ENCODE peak calls at places on chromosomes 12 and 14, in four cellular contexts. A, H, M and P are unnamed samples. For H3K27me3, the result is how much of the 10 kb centered on the place peaks cover.

GRCh38 chr12:53115891-53116675 is 12.8 kb downstream of the SOAT2 start:
- DNase-seq in A (no peak), H (no peak), M (no peak), P (no peak)

GRCh38 chr12:9027156-9027555 is 37.8 kb downstream of the KLRG1 start:
- DNase-seq in A (no peak), H (no peak), M (no peak), P (no peak)

GRCh38 chr14:94768521-94769412 is 1.1 kb downstream of the GSC start:
- DNase-seq in A (peak), H (no peak), M (peak), P (no peak)

GRCh38 chr14:32762886-32763285 is 175.8 kb upstream of the NPAS3 start:
- DNase-seq in A (no peak), H (no peak), M (no peak), P (no peak)

GRCh38 chr14:90698379-90698869 is 117.8 kb downstream of the TTC7B start:
- DNase-seq in A (no peak), H (no peak), M (no peak), P (peak)

GRCh38 chr12:49970658-49971057 is 2.1 kb upstream of the AQP6 start:
- DNase-seq in A (no peak), H (no peak), M (no peak), P (peak)

GRCh38 chr14:39203659-39204606 is 28.9 kb downstream of the PNN start:
- DNase-seq in A (no peak), H (no peak), M (no peak), P (no peak)

GRCh38 chr12:107243316-107243715 is 150.0 kb upstream of the CRY1 start:
- DNase-seq in A (no peak), H (no peak), M (no peak), P (no peak)

GRCh38 chr14:36996133-36996856 is 176.1 kb downstream of the SLC25A21 start:
- DNase-seq in A (no peak), H (no peak), M (no peak), P (peak)

GRCh38 chr12:132362966-132363660 is 33.7 kb upstream of the GALNT9 start:
- DNase-seq in A (no peak), H (no peak), M (no peak), P (peak)
- H3K4me3 ChIP-seq in A (no peak), H (no peak), M (no peak), P (no peak)

GRCh38 chr12:110088936-110089335 is 35.2 kb upstream of the IFT81 start:
- DNase-seq in A (no peak), H (no peak), M (no peak), P (no peak)
- H3K27ac ChIP-seq in A (no peak), H (no peak), M (no peak), P (no peak)

GRCh38 chr12:132397152-132397933 is 68.0 kb upstream of the GALNT9 start:
- DNase-seq in A (no peak), H (no peak), M (no peak), P (no peak)
- H3K27me3 ChIP-seq in A (under half), H (under half), M (under half), P (under half)

DNA sequence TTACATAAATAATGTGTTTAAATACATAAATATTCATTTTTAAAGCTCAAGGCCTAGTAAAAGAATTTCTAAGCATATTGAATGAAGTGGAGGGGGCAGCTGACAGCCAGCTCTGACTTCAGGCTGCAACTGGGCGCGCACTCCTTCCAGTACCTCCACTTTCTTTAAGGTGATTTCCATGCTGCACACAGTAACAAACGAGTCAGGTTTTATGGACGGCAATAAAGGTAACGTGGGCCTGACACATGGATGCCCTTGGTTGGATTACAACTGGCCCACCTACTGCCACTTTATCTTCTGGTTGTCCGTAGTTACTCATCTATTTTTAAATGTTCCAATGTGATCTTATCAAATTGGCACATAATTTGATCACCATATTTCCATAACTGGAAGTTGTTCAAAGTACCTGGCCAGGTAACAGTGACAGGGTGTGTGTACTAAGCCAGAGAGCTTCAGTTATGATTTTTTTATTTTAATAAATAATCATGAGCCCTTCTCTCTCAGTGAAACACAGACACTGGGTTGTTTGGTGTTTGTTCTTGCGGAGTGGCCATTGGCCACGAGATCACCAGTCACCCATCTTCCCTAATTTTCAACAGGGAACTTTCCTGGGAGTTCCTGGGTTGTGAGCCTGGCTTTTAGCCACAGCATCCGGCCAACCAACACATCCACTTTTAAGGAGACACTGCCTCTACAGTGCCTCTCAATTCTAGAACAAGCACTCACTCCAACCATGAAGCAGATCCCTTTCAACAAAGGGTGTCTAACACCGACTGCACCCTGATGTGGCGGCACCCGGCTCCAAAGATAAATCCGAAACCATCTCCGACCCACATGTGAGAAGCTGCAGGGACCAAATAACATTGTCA is 50.2 kb downstream of the FOXN3 start:
- DNase-seq in A (no peak), H (no peak), M (peak), P (no peak)
- H3K4me3 ChIP-seq in A (no peak), H (no peak), M (no peak), P (peak)